ENCODE peak calls at places on chromosomes 12 and 14, in nine cellular contexts. Y is neural crest cell, K is A549, L is stomach, U is bronchial epithelial cell, N is ovary, C is dorsolateral prefrontal cortex, S is fibroblast of villous mesenchyme, X is type B pancreatic cell. T is an unnamed sample.

GRCh38 chr12:113919791-113920190 is 46.3 kb downstream of the RBM19 start:
- DNase-seq in Y (no peak), K (no peak), L (no peak), U (no peak), N (no peak), C (no peak), S (no peak), X (no peak), T (no peak)

GRCh38 chr14:52059614-52060013 is 9.2 kb downstream of the NID2 start:
- DNase-seq in Y (no peak), K (no peak), L (no peak), U (no peak), N (no peak), C (no peak), S (peak; percentile 82), X (no peak), T (no peak)

GRCh38 chr12:113867258-113867657 is 98.9 kb downstream of the RBM19 start:
- DNase-seq in Y (peak; percentile 30), K (peak; percentile 27), L (no peak), U (peak; percentile 16), N (no peak), C (no peak), S (peak; percentile 12), X (no peak), T (no peak)

GRCh38 chr12:103423061-103423473 is 72.7 kb downstream of the C12orf42 start:
- DNase-seq in Y (peak; percentile 71), K (no peak), L (no peak), U (no peak), N (no peak), C (no peak), S (no peak), X (peak; percentile 67), T (no peak)

GRCh38 chr14:67704484-67705089 is 2.9 kb downstream of the RDH12 start:
- DNase-seq in Y (peak; percentile 30), K (peak; percentile 73), L (no peak), U (peak; percentile 64), N (no peak), C (no peak), S (peak; percentile 67), X (no peak), T (peak; percentile 67)

GRCh38 chr14:31057035-31057434 is 30.9 kb upstream of the STRN3 start:
- DNase-seq in Y (no peak), K (no peak), L (no peak), U (peak; percentile 71), N (no peak), C (no peak), S (no peak), X (no peak), T (no peak)

GRCh38 chr12:21559855-21560569 is 33.9 kb downstream of the SPX start:
- DNase-seq in Y (no peak), K (peak; percentile 74), L (no peak), U (peak; percentile 96), N (no peak), C (no peak), S (peak; percentile 33), X (no peak), T (no peak)

GRCh38 chr12:104669057-104669770 is 212.5 kb downstream of the CHST11 start:
- DNase-seq in Y (peak; percentile 47), K (peak; percentile 22), L (peak; percentile 80), U (peak; percentile 74), N (peak; percentile 45), C (peak; percentile 90), S (peak; percentile 70), X (no peak), T (no peak)

GRCh38 chr12:42144174-42144423 is 575 bp downstream of the GXYLT1 start:
- DNase-seq in Y (peak; percentile 23), K (no peak), L (no peak), U (no peak), N (no peak), C (no peak), S (no peak), X (peak; percentile 73), T (no peak)

GRCh38 chr14:56150645-56151345 is 32.6 kb downstream of the PELI2 start:
- DNase-seq in Y (no peak), K (peak; percentile 12), L (no peak), U (no peak), N (no peak), C (no peak), S (no peak), X (no peak), T (no peak)

GRCh38 chr12:2258035-2258434 is 205.2 kb downstream of the CACNA1C start:
- DNase-seq in Y (no peak), K (no peak), L (no peak), U (no peak), N (peak; percentile 0), C (no peak), S (peak; percentile 39), X (no peak), T (no peak)

GRCh38 chr14:70622111-70622712 is 19.5 kb upstream of the TTC9 start:
- DNase-seq in Y (peak; percentile 16), K (peak; percentile 58), L (peak; percentile 66), U (peak; percentile 67), N (no peak), C (no peak), S (peak; percentile 39), X (no peak), T (peak; percentile 66)

GRCh38 chr14:58701576-58701975 is 63.8 kb downstream of the DACT1 start:
- DNase-seq in Y (no peak), K (no peak), L (no peak), U (no peak), N (no peak), C (no peak), S (no peak), X (no peak), T (no peak)

GRCh38 chr14:53365516-53366130 is 212.5 kb upstream of the DDHD1 start:
- DNase-seq in Y (no peak), K (no peak), L (no peak), U (no peak), N (no peak), C (no peak), S (peak; percentile 96), X (no peak), T (no peak)

GRCh38 chr12:46558696-46559095 is 186.1 kb upstream of the SLC38A2 start:
- DNase-seq in Y (no peak), K (no peak), L (no peak), U (peak; percentile 95), N (no peak), C (no peak), S (no peak), X (no peak), T (no peak)

GRCh38 chr12:6442799-6443198 is 2.0 kb upstream of the CD27 start:
- DNase-seq in Y (no peak), K (no peak), L (no peak), U (no peak), N (no peak), C (peak; percentile 3), S (no peak), X (no peak), T (no peak)

GRCh38 chr14:91229743-91230200 is 14.7 kb downstream of the GPR68 start:
- DNase-seq in Y (no peak), K (no peak), L (no peak), U (peak; percentile 51), N (no peak), C (no peak), S (peak; percentile 38), X (no peak), T (peak; percentile 75)

GRCh38 chr14:69527635-69528034 is 43.1 kb downstream of the PLEKHD1 start:
- DNase-seq in Y (no peak), K (no peak), L (no peak), U (no peak), N (no peak), C (no peak), S (no peak), X (no peak), T (no peak)

GRCh38 chr14:63633801-63634200 is 7.9 kb downstream of the WDR89 start:
- DNase-seq in Y (no peak), K (no peak), L (no peak), U (no peak), N (no peak), C (no peak), S (no peak), X (no peak), T (no peak)

DNA sequence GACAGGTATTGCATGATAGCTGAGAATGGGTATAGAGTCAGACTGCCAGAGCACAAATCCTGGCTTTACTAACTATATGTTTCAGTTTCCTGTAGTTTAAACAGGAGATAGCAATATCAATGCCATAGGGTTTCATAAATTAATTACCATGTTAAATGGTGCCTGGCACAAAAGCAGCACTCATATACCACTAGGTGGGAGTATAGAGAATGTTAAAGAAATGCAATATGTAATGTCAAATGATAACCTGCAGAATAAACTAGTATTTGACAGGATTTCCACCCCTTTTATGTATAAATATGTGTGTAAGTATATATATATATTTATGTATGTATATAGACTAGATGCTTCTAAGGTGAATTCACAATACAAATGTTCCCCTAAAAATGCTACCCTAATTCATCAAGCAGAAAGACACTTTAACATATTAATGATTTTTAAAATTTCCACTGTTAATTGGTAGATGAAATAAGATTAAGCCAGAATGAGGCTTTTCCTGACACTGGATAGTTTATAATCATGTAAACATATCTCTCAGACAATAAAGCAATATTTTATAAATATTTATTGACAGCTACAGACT is 8.6 kb downstream of the WDR89 start:
- DNase-seq in Y (no peak), K (peak; percentile 30), L (no peak), U (peak; percentile 52), N (no peak), C (no peak), S (peak; percentile 45), X (no peak), T (peak; percentile 40)
- TF ChIP-seq CTCF in Y (peak; percentile 69), K (peak; percentile 63), L (no peak), U (peak; percentile 30), N (no peak), C (peak; percentile 31), S (peak; percentile 68), X (peak; percentile 74), T (peak; percentile 59)

DNA sequence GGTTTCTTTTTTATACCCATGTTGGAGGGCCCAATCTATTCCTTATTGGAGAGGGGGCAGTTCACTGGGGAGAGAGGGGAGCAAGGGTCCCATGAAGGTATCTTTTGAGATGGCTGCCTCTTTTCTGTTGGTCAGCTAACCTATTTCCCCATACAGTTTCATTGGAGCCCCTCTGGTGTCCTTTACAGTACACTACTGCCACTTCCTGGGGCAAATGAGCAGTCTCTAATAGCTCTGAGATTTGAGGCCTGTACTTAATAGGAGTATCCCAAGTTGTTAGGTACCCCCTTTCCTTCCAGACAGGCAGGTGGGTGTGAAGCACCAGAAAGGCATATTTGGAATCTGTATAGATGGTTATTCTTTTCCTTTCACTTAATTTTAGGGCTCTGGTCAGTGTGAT is 41.3 kb upstream of the RNU6-8 start:
- DNase-seq in Y (no peak), K (peak; percentile 30), L (no peak), U (no peak), N (no peak), C (no peak), S (peak; percentile 30), X (no peak), T (no peak)
- TF ChIP-seq CTCF in Y (no peak), K (peak; percentile 27), L (no peak), U (no peak), N (no peak), C (no peak), S (peak; percentile 44), X (no peak), T (peak; percentile 28)

GRCh38 chr12:16449459-16449858 is 102.0 kb downstream of the MGST1 start:
- DNase-seq in Y (no peak), K (no peak), L (no peak), U (no peak), N (no peak), C (no peak), S (peak; percentile 4), X (no peak), T (no peak)
- TF ChIP-seq CTCF in Y (no peak), K (no peak), L (no peak), U (no peak), N (no peak), C (no peak), S (peak; percentile 11), X (no peak), T (no peak)

GRCh38 chr12:50222275-50222783 is 55.2 kb upstream of the CERS5 start:
- DNase-seq in Y (peak; percentile 30), K (peak; percentile 73), L (peak; percentile 33), U (peak; percentile 85), N (peak; percentile 57), C (no peak), S (peak; percentile 96), X (peak; percentile 74), T (peak; percentile 50)
- TF ChIP-seq CTCF in Y (peak; percentile 35), K (no peak), L (no peak), U (peak; percentile 29), N (no peak), C (peak; percentile 23), S (peak; percentile 48), X (peak; percentile 43), T (no peak)

T was measured in GM10248.